ENCODE peak calls at places on chromosomes 6 and 20, in four cellular contexts. T is cardiac muscle cell, Q is ovary, W is endodermal cell. H is an unnamed sample.

GRCh38 chr20:58568441-58568931 is 53.3 kb upstream of the APCDD1L start:
- DNase-seq in T (no peak), Q (peak), W (no peak), H (no peak)

GRCh38 chr6:28224131-28225055 is 682 bp upstream of the ZSCAN9 start:
- DNase-seq in T (no peak), Q (no peak), W (peak), H (no peak)

GRCh38 chr6:106005013-106005412 is 81.1 kb upstream of the PRDM1 start:
- DNase-seq in T (no peak), Q (no peak), W (no peak), H (no peak)

GRCh38 chr6:136173519-136174507 is 76.3 kb downstream of the MTFR2 start:
- DNase-seq in T (no peak), Q (no peak), W (no peak), H (no peak)

GRCh38 chr6:79377047-79377446 is 142.6 kb upstream of the HMGN3 start:
- DNase-seq in T (no peak), Q (no peak), W (no peak), H (no peak)

GRCh38 chr6:56767892-56768531 is 125.3 kb upstream of the DST start:
- DNase-seq in T (no peak), Q (no peak), W (no peak), H (no peak)

GRCh38 chr20:7855545-7855944 is 84.7 kb downstream of the HAO1 start:
- DNase-seq in T (no peak), Q (no peak), W (no peak), H (no peak)

GRCh38 chr20:4637081-4637797 is 84.5 kb upstream of the PRND start:
- DNase-seq in T (no peak), Q (no peak), W (no peak), H (no peak)

GRCh38 chr6:22613695-22614094 is 44.3 kb downstream of the HDGFL1 start:
- DNase-seq in T (no peak), Q (no peak), W (no peak), H (no peak)

GRCh38 chr20:43563991-43564390 is 5.2 kb downstream of the SGK2 start:
- DNase-seq in T (no peak), Q (no peak), W (no peak), H (no peak)

GRCh38 chr6:36627141-36627540 is 33.0 kb downstream of the SRSF3 start:
- DNase-seq in T (no peak), Q (no peak), W (no peak), H (no peak)

GRCh38 chr20:10412591-10413408 is 21.2 kb downstream of the MKKS start:
- DNase-seq in T (no peak), Q (no peak), W (no peak), H (no peak)
- TF ChIP-seq CTCF in T (peak), Q (no peak), W (peak), H (no peak)

DNA sequence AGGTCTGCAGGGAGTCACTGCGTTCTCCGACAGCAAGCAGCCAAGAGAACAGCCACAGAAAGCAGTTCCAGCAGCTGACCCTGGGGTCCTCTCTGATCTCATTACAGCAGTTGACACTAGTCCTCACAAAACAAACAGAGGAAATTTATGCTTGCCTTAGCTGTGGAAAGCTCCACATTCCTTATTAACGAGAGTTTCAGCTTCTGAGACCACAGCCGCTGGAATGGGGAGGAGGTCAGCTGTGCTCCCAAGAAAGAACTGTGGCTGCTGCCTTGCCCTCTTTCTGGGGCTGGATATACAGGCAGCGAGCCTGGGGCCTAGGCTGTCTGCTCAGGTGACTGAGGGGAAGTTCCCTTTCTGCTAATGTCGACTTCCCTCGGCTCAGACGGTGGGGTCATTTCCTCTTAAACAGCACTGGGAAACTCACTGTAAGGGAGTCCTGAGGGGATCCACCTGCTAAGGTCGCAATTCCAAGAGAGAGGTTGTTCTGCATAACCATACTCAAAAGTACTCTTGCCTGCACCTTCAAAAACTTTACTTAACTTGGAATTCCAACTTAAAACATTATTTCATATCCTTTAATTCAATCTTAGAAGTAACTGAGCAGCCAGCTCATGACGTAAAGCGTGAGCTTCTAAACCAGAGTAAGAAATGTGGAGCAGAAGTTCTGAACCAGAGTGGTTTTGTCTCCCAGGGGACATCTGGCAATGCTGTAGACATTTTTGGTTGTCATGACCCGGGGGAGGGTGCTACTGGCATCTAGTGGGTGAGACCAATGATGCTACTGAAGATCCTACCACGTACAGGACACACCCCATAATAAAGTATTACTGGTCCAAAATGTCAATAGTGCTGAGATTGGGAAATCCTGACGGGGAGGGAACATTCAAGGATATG is 80.3 kb downstream of the BACH2 start:
- DNase-seq in T (peak), Q (no peak), W (peak), H (no peak)
- TF ChIP-seq CTCF in T (no peak), Q (no peak), W (no peak), H (no peak)

GRCh38 chr6:164926686-164927085 is 382.7 kb downstream of the C6orf118 start:
- DNase-seq in T (no peak), Q (no peak), W (no peak), H (no peak)
- TF ChIP-seq CTCF in T (no peak), Q (no peak), W (no peak), H (no peak)

GRCh38 chr6:162736933-162737332 is 9.2 kb downstream of the PACRG start:
- DNase-seq in T (no peak), Q (no peak), W (no peak), H (no peak)
- TF ChIP-seq CTCF in T (no peak), Q (no peak), W (no peak), H (no peak)

H was measured in omental fat pad.